ENCODE peak calls at places on chromosome 3, in eight cellular contexts. F is kidney; E is nephron progenitor cell; Q is fibroblast of the aortic adventitia; U is astrocyte of the spinal cord; B is progenitor cell of endocrine pancreas; L is A549; K is stimulated activated CD4-positive, alpha-beta T cell treated with anti-CD3 and anti-CD28 coated beads, Interleukin-15, amount 100 ng/mL, for 1 hour. T is an unnamed sample.

GRCh38 chr3:36542186-36542585 is 161.9 kb downstream of the STAC start:
- DNase-seq in F (no peak), E (no peak), Q (peak), U (peak), B (no peak), L (no peak), K (no peak), T (no peak)

GRCh38 chr3:118987466-118987865 is 47.2 kb downstream of the IGSF11 start:
- DNase-seq in F (no peak), E (no peak), Q (peak), U (peak), B (no peak), L (no peak), K (no peak), T (no peak)

GRCh38 chr3:159273608-159274007 is 471.8 kb downstream of the MFSD1 start:
- DNase-seq in F (no peak), E (peak), Q (peak), U (peak), B (peak), L (no peak), K (no peak), T (no peak)

GRCh38 chr3:194212869-194213320 is 76.9 kb downstream of the HES1 start:
- DNase-seq in F (no peak), E (peak), Q (no peak), U (no peak), B (no peak), L (no peak), K (no peak), T (no peak)

GRCh38 chr3:144552642-144553041 is 581.0 kb downstream of the DIPK2A start:
- DNase-seq in F (no peak), E (no peak), Q (no peak), U (no peak), B (no peak), L (no peak), K (no peak), T (no peak)

GRCh38 chr3:155015776-155016451 is 64.2 kb upstream of the MME start:
- DNase-seq in F (no peak), E (no peak), Q (no peak), U (peak), B (no peak), L (no peak), K (no peak), T (no peak)

GRCh38 chr3:56042326-56042951 is 425.8 kb downstream of the ERC2 start:
- DNase-seq in F (no peak), E (peak), Q (peak), U (peak), B (no peak), L (peak), K (no peak), T (no peak)

GRCh38 chr3:66485291-66485968 is 15.4 kb downstream of the LRIG1 start:
- DNase-seq in F (no peak), E (no peak), Q (peak), U (peak), B (no peak), L (no peak), K (no peak), T (no peak)

GRCh38 chr3:133474251-133474801 is 74.5 kb downstream of the BFSP2 start:
- DNase-seq in F (no peak), E (no peak), Q (peak), U (peak), B (no peak), L (no peak), K (no peak), T (peak)

GRCh38 chr3:98596902-98597500 is 3.6 kb upstream of the CPOX start:
- DNase-seq in F (no peak), E (no peak), Q (peak), U (peak), B (no peak), L (peak), K (no peak), T (no peak)

GRCh38 chr3:102163039-102163817 is 271.6 kb upstream of the ZPLD1 start:
- DNase-seq in F (no peak), E (no peak), Q (peak), U (peak), B (no peak), L (peak), K (no peak), T (peak)